ENCODE peak calls at places on chromosomes 7 and 10, in seven cellular contexts. V, M, Q, F, L, B and S are unnamed samples.

GRCh38 chr7:150317748-150318444 is 5.3 kb upstream of the LRRC61 start:
- DNase-seq in V (peak; percentile 98), M (no peak), Q (no peak), F (no peak), L (no peak), B (peak; percentile 63), S (peak; percentile 35)

GRCh38 chr10:1370298-1370697 is 314.1 kb downstream of the WDR37 start:
- DNase-seq in V (no peak), M (no peak), Q (no peak), F (no peak), L (no peak), B (no peak), S (no peak)

GRCh38 chr7:500521-501420 is 18.9 kb downstream of the PDGFA start:
- DNase-seq in V (no peak), M (no peak), Q (no peak), F (no peak), L (no peak), B (no peak), S (no peak)

GRCh38 chr7:92723205-92723604 is 113.2 kb downstream of the CDK6 start:
- DNase-seq in V (peak; percentile 60), M (no peak), Q (no peak), F (no peak), L (no peak), B (peak; percentile 48), S (peak; percentile 58)

GRCh38 chr7:84264341-84264740 is 69.8 kb upstream of the SEMA3A start:
- DNase-seq in V (peak; percentile 36), M (no peak), Q (no peak), F (no peak), L (no peak), B (no peak), S (no peak)

GRCh38 chr10:89869180-89869579 is 167.8 kb downstream of the KIF20B start:
- DNase-seq in V (no peak), M (no peak), Q (no peak), F (peak; percentile 11), L (no peak), B (no peak), S (no peak)

GRCh38 chr7:158054611-158055010 is 533.0 kb downstream of the PTPRN2 start:
- DNase-seq in V (no peak), M (no peak), Q (no peak), F (no peak), L (no peak), B (no peak), S (no peak)

GRCh38 chr10:101441539-101442455 is 87.8 kb downstream of the BTRC start:
- DNase-seq in V (peak; percentile 69), M (peak; percentile 68), Q (peak; percentile 80), F (peak; percentile 71), L (peak; percentile 73), B (peak; percentile 78), S (peak; percentile 73)

GRCh38 chr7:71716741-71717140 is 584.8 kb downstream of the GALNT17 start:
- DNase-seq in V (no peak), M (no peak), Q (no peak), F (no peak), L (no peak), B (no peak), S (no peak)

GRCh38 chr7:155459867-155460461 is 2.0 kb downstream of the EN2 start:
- DNase-seq in V (no peak), M (no peak), Q (no peak), F (no peak), L (no peak), B (no peak), S (no peak)

GRCh38 chr7:155462163-155462735 is 4.3 kb downstream of the EN2 start:
- DNase-seq in V (no peak), M (no peak), Q (no peak), F (no peak), L (no peak), B (no peak), S (no peak)

GRCh38 chr7:155461631-155462030 is 3.7 kb downstream of the EN2 start:
- DNase-seq in V (no peak), M (no peak), Q (no peak), F (no peak), L (no peak), B (no peak), S (no peak)

GRCh38 chr7:155459133-155459866 is 1.4 kb downstream of the EN2 start:
- DNase-seq in V (no peak), M (no peak), Q (no peak), F (no peak), L (no peak), B (no peak), S (no peak)

GRCh38 chr7:155460926-155461613 is 3.1 kb downstream of the EN2 start:
- DNase-seq in V (no peak), M (no peak), Q (no peak), F (no peak), L (no peak), B (no peak), S (no peak)
- H4K20me1 ChIP-seq in V (peaks cover 2% of the 10 kb centered on the region), M (no peaks in the 10 kb centered on the region), Q (no peaks in the 10 kb centered on the region), F (peaks cover 3% of the 10 kb centered on the region), L (no peaks in the 10 kb centered on the region), B (no peaks in the 10 kb centered on the region), S (no peaks in the 10 kb centered on the region)

GRCh38 chr7:2069472-2069860 is 163.3 kb downstream of the MAD1L1 start:
- DNase-seq in V (peak; percentile 16), M (peak; percentile 11), Q (no peak), F (peak; percentile 37), L (no peak), B (peak; percentile 15), S (peak; percentile 44)
- H4K20me1 ChIP-seq in V (peaks cover 22% of the 10 kb centered on the region), M (no peaks in the 10 kb centered on the region), Q (no peaks in the 10 kb centered on the region), F (no peaks in the 10 kb centered on the region), L (no peaks in the 10 kb centered on the region), B (no peaks in the 10 kb centered on the region), S (no peaks in the 10 kb centered on the region)

GRCh38 chr10:43396061-43396927 is 12.7 kb downstream of the HNRNPF start:
- DNase-seq in V (peak; percentile 51), M (peak; percentile 83), Q (no peak), F (peak; percentile 91), L (peak; percentile 79), B (peak; percentile 58), S (peak; percentile 84)

GRCh38 chr10:43393606-43394360 is 15.2 kb downstream of the HNRNPF start:
- DNase-seq in V (no peak), M (no peak), Q (no peak), F (no peak), L (no peak), B (no peak), S (no peak)

GRCh38 chr10:43394868-43395267 is 14.1 kb downstream of the HNRNPF start:
- DNase-seq in V (no peak), M (no peak), Q (no peak), F (no peak), L (no peak), B (no peak), S (no peak)

GRCh38 chr10:43396928-43397624 is 11.9 kb downstream of the HNRNPF start:
- DNase-seq in V (peak; percentile 67), M (peak; percentile 94), Q (peak; percentile 76), F (peak; percentile 95), L (peak; percentile 92), B (peak; percentile 72), S (peak; percentile 83)

DNA sequence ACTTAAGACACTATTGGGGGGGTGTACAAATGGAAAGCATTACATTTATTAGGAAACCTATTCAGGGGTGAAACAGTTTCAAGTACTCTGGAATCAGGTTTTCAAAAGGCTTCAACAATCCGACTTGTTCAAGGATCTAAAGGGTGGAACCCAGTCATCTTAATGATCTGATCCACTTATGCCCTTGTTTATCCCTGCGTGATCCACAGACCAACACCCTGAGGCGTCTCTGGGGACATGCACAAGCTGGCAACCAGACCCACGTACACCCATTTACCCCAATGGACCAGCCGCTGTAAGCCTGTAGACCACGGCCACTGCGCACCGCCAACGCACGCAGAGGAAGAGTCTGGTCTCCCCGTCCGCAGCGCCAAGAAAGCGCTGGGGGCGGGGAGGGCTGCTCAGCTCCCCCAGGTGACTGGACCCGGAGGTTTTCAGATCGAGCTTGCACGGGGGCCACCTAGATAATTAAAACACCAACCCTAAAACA is 13.4 kb downstream of the HNRNPF start:
- DNase-seq in V (no peak), M (peak; percentile 66), Q (no peak), F (peak; percentile 42), L (no peak), B (peak; percentile 28), S (peak; percentile 44)
- H4K20me1 ChIP-seq in V (peaks cover 91% of the 10 kb centered on the region), M (peaks cover 57% of the 10 kb centered on the region), Q (peaks cover 37% of the 10 kb centered on the region), F (peaks cover 80% of the 10 kb centered on the region), L (peaks cover 78% of the 10 kb centered on the region), B (peaks cover 84% of the 10 kb centered on the region), S (peaks cover 17% of the 10 kb centered on the region)

GRCh38 chr7:50731703-50732582 is 50.8 kb downstream of the GRB10 start:
- DNase-seq in V (no peak), M (no peak), Q (no peak), F (no peak), L (no peak), B (no peak), S (no peak)
- H4K20me1 ChIP-seq in V (peaks cover 79% of the 10 kb centered on the region), M (no peaks in the 10 kb centered on the region), Q (no peaks in the 10 kb centered on the region), F (peaks cover 18% of the 10 kb centered on the region), L (no peaks in the 10 kb centered on the region), B (peaks cover 48% of the 10 kb centered on the region), S (no peaks in the 10 kb centered on the region)

DNA sequence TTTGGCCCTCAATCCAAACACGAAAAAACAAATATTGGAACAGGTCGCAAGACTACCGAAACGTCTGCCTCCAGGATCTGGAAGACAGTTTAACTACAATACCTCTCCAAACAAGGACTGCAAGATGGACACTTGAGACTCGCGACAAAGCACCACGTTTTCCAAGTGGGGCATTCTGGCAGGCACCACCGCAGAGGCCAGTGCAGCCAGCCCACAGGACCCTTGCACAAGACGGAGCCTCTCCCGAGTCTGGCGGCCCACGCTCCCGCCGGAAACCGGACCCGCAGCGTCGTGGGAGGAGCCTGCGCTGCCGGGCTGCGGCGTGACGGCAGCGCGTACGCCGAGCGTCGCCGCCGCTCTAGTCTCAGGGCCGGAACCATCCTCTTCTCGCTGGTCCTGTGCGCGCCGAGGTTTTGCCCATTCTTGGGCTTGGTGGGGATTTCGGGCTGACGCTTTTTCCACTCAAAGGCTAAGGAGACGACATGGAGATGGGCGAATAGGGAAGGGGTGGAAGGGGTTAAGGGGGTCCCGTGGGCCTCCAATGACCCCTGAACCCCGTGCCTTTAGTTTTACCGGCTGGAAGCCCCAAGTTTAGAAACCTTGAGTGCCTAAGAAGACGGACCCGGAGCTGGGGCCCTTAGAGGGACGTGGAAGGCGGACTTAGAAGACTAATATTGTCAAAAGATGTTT is at the start of gene ORC5:
- DNase-seq in V (peak; percentile 62), M (peak; percentile 88), Q (peak; percentile 53), F (peak; percentile 80), L (peak; percentile 65), B (peak; percentile 80), S (peak; percentile 97)
- H4K20me1 ChIP-seq in V (no peaks in the 10 kb centered on the region), M (no peaks in the 10 kb centered on the region), Q (no peaks in the 10 kb centered on the region), F (no peaks in the 10 kb centered on the region), L (no peaks in the 10 kb centered on the region), B (no peaks in the 10 kb centered on the region), S (no peaks in the 10 kb centered on the region)